ENCODE peak calls at places on chromosomes 11 and 22, in nine cellular contexts. X, L, C, E, B, M, Q, S and H are unnamed samples.

GRCh38 chr11:21514298-21514697 is 678.6 kb upstream of the ANO5 start:
- DNase-seq in X (no peak), L (peak), C (peak), E (peak), B (no peak), M (peak), Q (no peak), S (no peak), H (no peak)

GRCh38 chr11:83744620-83745192 is 458.5 kb upstream of the CCDC90B start:
- DNase-seq in X (no peak), L (no peak), C (no peak), E (no peak), B (no peak), M (no peak), Q (no peak), S (no peak), H (no peak)

GRCh38 chr22:42685941-42686666 is 34.6 kb downstream of the A4GALT start:
- DNase-seq in X (no peak), L (no peak), C (no peak), E (peak), B (no peak), M (peak), Q (no peak), S (no peak), H (no peak)

GRCh38 chr11:123624974-123625373 is 29.4 kb downstream of the SCN3B start:
- DNase-seq in X (no peak), L (no peak), C (no peak), E (no peak), B (no peak), M (no peak), Q (no peak), S (no peak), H (no peak)

GRCh38 chr11:123654566-123655081 is at the start of gene SCN3B:
- DNase-seq in X (no peak), L (peak), C (peak), E (peak), B (peak), M (peak), Q (no peak), S (no peak), H (peak)

GRCh38 chr22:43923191-43923590 is 414 bp upstream of the PNPLA3 start:
- DNase-seq in X (no peak), L (no peak), C (no peak), E (no peak), B (no peak), M (no peak), Q (no peak), S (no peak), H (no peak)

GRCh38 chr11:134032501-134033091 is 36.3 kb upstream of the JAM3 start:
- DNase-seq in X (no peak), L (no peak), C (no peak), E (no peak), B (no peak), M (no peak), Q (no peak), S (no peak), H (no peak)

GRCh38 chr11:2995091-2995561 is 3.0 kb upstream of the NAP1L4 start:
- DNase-seq in X (no peak), L (no peak), C (no peak), E (peak), B (no peak), M (no peak), Q (no peak), S (no peak), H (no peak)

GRCh38 chr11:15651782-15652181 is 537.1 kb downstream of the INSC start:
- DNase-seq in X (no peak), L (no peak), C (no peak), E (no peak), B (no peak), M (no peak), Q (no peak), S (no peak), H (no peak)

GRCh38 chr22:48490513-48491411 is 1336.9 kb downstream of the BRD1 start:
- DNase-seq in X (no peak), L (peak), C (no peak), E (no peak), B (no peak), M (no peak), Q (no peak), S (no peak), H (no peak)

GRCh38 chr11:79431535-79431934 is 9.3 kb downstream of the TENM4 start:
- DNase-seq in X (no peak), L (no peak), C (no peak), E (no peak), B (no peak), M (no peak), Q (no peak), S (no peak), H (no peak)

GRCh38 chr11:47916361-47916841 is 64.0 kb upstream of the PTPRJ start:
- DNase-seq in X (no peak), L (no peak), C (no peak), E (no peak), B (peak), M (peak), Q (no peak), S (no peak), H (no peak)

GRCh38 chr22:44363980-44364749 is 51.4 kb upstream of the SHISAL1 start:
- DNase-seq in X (no peak), L (no peak), C (no peak), E (no peak), B (no peak), M (peak), Q (no peak), S (no peak), H (no peak)

GRCh38 chr11:12196862-12197261 is 86.5 kb downstream of the MICAL2 start:
- DNase-seq in X (no peak), L (no peak), C (no peak), E (no peak), B (no peak), M (no peak), Q (no peak), S (no peak), H (no peak)

GRCh38 chr11:118099838-118100570 is 13.2 kb upstream of the SMIM35 start:
- DNase-seq in X (no peak), L (no peak), C (no peak), E (no peak), B (no peak), M (no peak), Q (no peak), S (no peak), H (no peak)

GRCh38 chr22:45218974-45219373 is 21.7 kb downstream of the KIAA0930 start:
- DNase-seq in X (no peak), L (no peak), C (no peak), E (no peak), B (no peak), M (peak), Q (no peak), S (peak), H (no peak)

GRCh38 chr11:24585192-24585591 is 88.3 kb downstream of the LUZP2 start:
- DNase-seq in X (no peak), L (peak), C (no peak), E (no peak), B (no peak), M (no peak), Q (no peak), S (no peak), H (no peak)

GRCh38 chr11:12200359-12201015 is 90.1 kb downstream of the MICAL2 start:
- DNase-seq in X (no peak), L (no peak), C (no peak), E (no peak), B (no peak), M (peak), Q (no peak), S (no peak), H (no peak)

GRCh38 chr11:33779849-33780528 is 5.7 kb upstream of the FBXO3 start:
- DNase-seq in X (no peak), L (no peak), C (peak), E (no peak), B (no peak), M (no peak), Q (no peak), S (no peak), H (no peak)

GRCh38 chr22:19902245-19902699 is 39.3 kb upstream of the COMT start:
- DNase-seq in X (no peak), L (no peak), C (peak), E (no peak), B (no peak), M (no peak), Q (no peak), S (no peak), H (no peak)

GRCh38 chr11:105230586-105230985 is 91.0 kb upstream of the CARD18 start:
- DNase-seq in X (no peak), L (no peak), C (no peak), E (no peak), B (no peak), M (no peak), Q (no peak), S (no peak), H (no peak)

GRCh38 chr11:118437046-118437735 is 899 bp downstream of the KMT2A start:
- DNase-seq in X (no peak), L (peak), C (peak), E (peak), B (peak), M (peak), Q (no peak), S (no peak), H (no peak)

GRCh38 chr11:64060861-64061444 is 25.2 kb downstream of the FLRT1 start:
- DNase-seq in X (no peak), L (peak), C (no peak), E (peak), B (peak), M (peak), Q (no peak), S (no peak), H (no peak)

GRCh38 chr11:118916842-118917388 is 8.8 kb downstream of the BCL9L start:
- DNase-seq in X (no peak), L (peak), C (peak), E (peak), B (no peak), M (no peak), Q (no peak), S (no peak), H (no peak)

GRCh38 chr22:28779833-28780232 is 7.3 kb downstream of the CCDC117 start:
- DNase-seq in X (no peak), L (no peak), C (no peak), E (no peak), B (no peak), M (no peak), Q (no peak), S (no peak), H (no peak)

GRCh38 chr22:30002861-30003489 is 77.3 kb upstream of the HORMAD2 start:
- DNase-seq in X (no peak), L (no peak), C (no peak), E (no peak), B (no peak), M (no peak), Q (no peak), S (no peak), H (no peak)

DNA sequence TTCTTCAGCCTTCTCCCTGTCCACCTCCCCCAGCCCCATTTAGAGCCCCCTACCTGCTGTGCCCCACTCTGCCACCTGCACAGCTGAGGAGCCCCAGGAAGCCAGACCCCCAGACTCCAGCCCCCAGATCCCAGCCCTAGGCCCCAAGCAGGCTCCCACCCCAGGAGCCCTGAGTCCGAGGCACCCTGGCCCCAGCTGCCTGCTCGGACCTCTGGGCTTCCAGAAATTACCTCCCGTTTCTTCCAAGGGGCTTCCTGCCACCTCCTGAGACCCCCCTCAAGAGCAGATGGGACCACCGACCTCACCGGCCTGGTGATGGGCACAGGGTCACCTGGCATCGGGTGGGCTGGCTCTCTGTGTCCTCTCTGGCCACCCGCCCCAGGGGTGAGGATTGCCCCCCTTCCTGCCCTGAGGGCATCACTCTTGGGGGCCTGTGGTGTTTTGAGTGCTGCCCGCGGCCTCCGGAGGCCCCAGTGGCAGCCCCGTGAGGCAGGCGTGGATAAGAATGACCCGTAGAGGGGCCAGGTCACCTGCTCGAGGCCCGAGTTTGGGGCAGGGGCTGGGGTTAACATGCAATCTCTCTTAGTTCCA is 18.3 kb upstream of the TALDO1 start:
- DNase-seq in X (no peak), L (no peak), C (no peak), E (no peak), B (peak), M (peak), Q (no peak), S (no peak), H (no peak)
- TF ChIP-seq REST in X (no peak), L (no peak), C (no peak), E (no peak), B (no peak), M (no peak), Q (no peak), S (no peak), H (no peak)

GRCh38 chr11:95230054-95231034 is 658 bp downstream of the SESN3 start:
- DNase-seq in X (no peak), L (no peak), C (no peak), E (peak), B (peak), M (no peak), Q (no peak), S (no peak), H (no peak)

GRCh38 chr11:95231881-95232605 is 1.0 kb upstream of the SESN3 start:
- DNase-seq in X (no peak), L (no peak), C (no peak), E (peak), B (no peak), M (peak), Q (peak), S (no peak), H (no peak)

GRCh38 chr11:95228081-95228859 is 2.7 kb downstream of the SESN3 start:
- DNase-seq in X (no peak), L (no peak), C (no peak), E (no peak), B (no peak), M (no peak), Q (no peak), S (no peak), H (no peak)

GRCh38 chr11:95231126-95231880 is at the start of gene SESN3:
- DNase-seq in X (peak), L (peak), C (peak), E (peak), B (peak), M (peak), Q (peak), S (peak), H (peak)

GRCh38 chr11:95229199-95230053 is 1.6 kb downstream of the SESN3 start:
- DNase-seq in X (no peak), L (no peak), C (no peak), E (peak), B (no peak), M (peak), Q (no peak), S (no peak), H (no peak)
- H3K27ac ChIP-seq in X (no peak), L (no peak), C (no peak), E (no peak), B (no peak), M (peak), Q (peak), S (no peak), H (no peak)

DNA sequence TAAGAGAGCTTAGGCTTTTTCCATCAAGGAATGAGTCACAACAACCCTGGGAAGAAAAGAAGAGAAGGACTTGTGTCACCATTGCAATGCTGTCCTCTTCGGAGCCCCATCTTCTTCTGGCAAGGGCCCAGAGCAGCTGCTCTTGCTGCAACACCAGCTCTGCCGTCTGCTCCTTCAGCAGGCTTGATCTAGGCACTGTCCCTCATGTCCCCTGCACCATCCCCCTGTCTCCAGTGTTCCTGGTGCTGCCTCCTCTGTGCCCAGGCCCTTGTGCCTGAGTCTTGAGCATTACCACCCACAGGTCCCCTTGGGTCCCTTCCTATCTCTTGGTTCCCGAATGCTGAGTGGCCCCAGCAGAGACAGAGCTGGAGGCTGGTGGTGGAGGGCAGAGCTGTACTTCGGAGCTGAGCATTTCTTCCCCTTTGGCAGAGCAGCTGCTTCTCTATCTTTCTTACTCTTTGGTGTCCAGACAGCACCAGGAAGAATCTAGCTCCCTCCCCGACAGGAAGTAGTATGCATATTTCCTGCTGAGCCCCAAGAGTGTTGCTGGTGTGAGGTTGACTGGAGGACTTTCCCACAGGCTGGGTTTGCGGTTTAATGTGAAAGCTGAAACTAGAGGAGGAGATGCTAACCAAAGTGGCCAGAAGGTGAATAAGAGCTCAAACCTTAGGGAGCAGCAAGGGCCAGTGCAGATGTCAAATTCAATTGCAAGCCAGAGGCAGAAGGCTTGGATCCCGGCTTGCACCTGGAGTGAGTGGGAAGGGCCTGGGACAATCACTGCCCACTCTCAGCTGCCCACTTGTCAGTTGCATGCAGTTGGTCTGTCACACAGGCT is 27.8 kb downstream of the WEE1 start:
- DNase-seq in X (no peak), L (no peak), C (no peak), E (peak), B (no peak), M (no peak), Q (peak), S (peak), H (no peak)
- TF ChIP-seq REST in X (no peak), L (no peak), C (no peak), E (no peak), B (no peak), M (no peak), Q (peak), S (no peak), H (no peak)

GRCh38 chr11:65873280-65874156 is 918 bp upstream of the EFEMP2 start:
- DNase-seq in X (peak), L (peak), C (peak), E (peak), B (peak), M (peak), Q (peak), S (peak), H (no peak)
- H3K27ac ChIP-seq in X (peak), L (peak), C (peak), E (no peak), B (peak), M (peak), Q (peak), S (peak), H (peak)

GRCh38 chr11:10155793-10156490 is 138.1 kb downstream of the SBF2 start:
- DNase-seq in X (peak), L (no peak), C (no peak), E (peak), B (no peak), M (no peak), Q (no peak), S (no peak), H (no peak)
- TF ChIP-seq REST in X (no peak), L (no peak), C (no peak), E (no peak), B (no peak), M (no peak), Q (no peak), S (no peak), H (no peak)

GRCh38 chr22:17795661-17796548 is 21.6 kb upstream of the BID start:
- DNase-seq in X (no peak), L (no peak), C (no peak), E (no peak), B (no peak), M (no peak), Q (no peak), S (no peak), H (no peak)
- H3K27ac ChIP-seq in X (no peak), L (no peak), C (no peak), E (no peak), B (no peak), M (no peak), Q (no peak), S (peak), H (no peak)

GRCh38 chr22:35947794-35948425 is 80.7 kb downstream of the RBFOX2 start:
- DNase-seq in X (no peak), L (no peak), C (no peak), E (no peak), B (no peak), M (no peak), Q (no peak), S (no peak), H (no peak)

GRCh38 chr22:35950262-35950661 is 78.4 kb downstream of the RBFOX2 start:
- DNase-seq in X (no peak), L (peak), C (no peak), E (peak), B (no peak), M (no peak), Q (no peak), S (no peak), H (no peak)

GRCh38 chr22:35949243-35949642 is 79.4 kb downstream of the RBFOX2 start:
- DNase-seq in X (no peak), L (no peak), C (peak), E (no peak), B (no peak), M (no peak), Q (no peak), S (no peak), H (no peak)

GRCh38 chr22:35940166-35940565 is 88.5 kb downstream of the RBFOX2 start:
- DNase-seq in X (no peak), L (no peak), C (no peak), E (no peak), B (no peak), M (no peak), Q (no peak), S (no peak), H (no peak)

GRCh38 chr22:35944458-35944857 is 84.2 kb downstream of the RBFOX2 start:
- DNase-seq in X (no peak), L (no peak), C (no peak), E (no peak), B (no peak), M (no peak), Q (no peak), S (no peak), H (no peak)
- TF ChIP-seq REST in X (no peak), L (no peak), C (no peak), E (no peak), B (no peak), M (no peak), Q (no peak), S (no peak), H (no peak)